ENCODE peak calls at places on chromosomes 5 and 9, in four cellular contexts. N is cardiac fibroblast, Z is G401, T is HEK293T. W is an unnamed sample.

GRCh38 chr5:123085638-123086286 is 3.3 kb upstream of the PRDM6 start:
- DNase-seq in N (no peak), Z (no peak), T (no peak), W (no peak)

GRCh38 chr5:102869230-102869629 is 114.1 kb downstream of the PAM start:
- DNase-seq in N (no peak), Z (no peak), T (no peak), W (no peak)

GRCh38 chr5:19564036-19564435 is 424.0 kb downstream of the CDH18 start:
- DNase-seq in N (no peak), Z (peak), T (no peak), W (peak)

GRCh38 chr9:117485176-117485575 is 70.3 kb upstream of the ASTN2 start:
- DNase-seq in N (peak), Z (no peak), T (no peak), W (no peak)

GRCh38 chr9:109681301-109681700 is 98.7 kb upstream of the PALM2AKAP2 start:
- DNase-seq in N (no peak), Z (no peak), T (no peak), W (no peak)

GRCh38 chr5:137856916-137857862 is 10.5 kb upstream of the MYOT start:
- DNase-seq in N (no peak), Z (no peak), T (no peak), W (no peak)

GRCh38 chr5:169131944-169132343 is 169.0 kb downstream of the SLIT3 start:
- DNase-seq in N (no peak), Z (no peak), T (no peak), W (no peak)

GRCh38 chr9:114364528-114365041 is 23.2 kb downstream of the AKNA start:
- DNase-seq in N (peak), Z (no peak), T (no peak), W (no peak)

GRCh38 chr9:27535701-27536118 is 6.1 kb upstream of the MOB3B start:
- DNase-seq in N (no peak), Z (no peak), T (peak), W (no peak)

GRCh38 chr9:127919253-127919815 is 2.5 kb upstream of the ST6GALNAC4 start:
- DNase-seq in N (peak), Z (no peak), T (no peak), W (peak)

GRCh38 chr5:68220914-68221313 is 5.4 kb downstream of the PIK3R1 start:
- DNase-seq in N (no peak), Z (no peak), T (no peak), W (no peak)

GRCh38 chr9:115152281-115152680 is 34.3 kb upstream of the TNC start:
- DNase-seq in N (no peak), Z (no peak), T (no peak), W (no peak)

GRCh38 chr9:660227-660626 is 181.3 kb upstream of the DMRT1 start:
- DNase-seq in N (no peak), Z (no peak), T (no peak), W (no peak)

GRCh38 chr9:4050686-4051315 is 249.1 kb downstream of the GLIS3 start:
- DNase-seq in N (no peak), Z (no peak), T (no peak), W (no peak)

GRCh38 chr5:1278216-1278615 is 16.7 kb downstream of the TERT start:
- DNase-seq in N (no peak), Z (no peak), T (no peak), W (no peak)

GRCh38 chr5:147507480-147508126 is 2.3 kb downstream of the DPYSL3 start:
- DNase-seq in N (peak), Z (no peak), T (no peak), W (peak)

GRCh38 chr9:107833295-107833694 is 343.7 kb upstream of the KLF4 start:
- DNase-seq in N (peak), Z (no peak), T (no peak), W (no peak)

GRCh38 chr9:4117835-4118610 is 181.8 kb downstream of the GLIS3 start:
- DNase-seq in N (no peak), Z (no peak), T (no peak), W (no peak)

GRCh38 chr5:5309645-5310044 is 112.8 kb upstream of the ICE1 start:
- DNase-seq in N (no peak), Z (no peak), T (no peak), W (no peak)

GRCh38 chr5:122842016-122842580 is 3.3 kb upstream of the SNX24 start:
- DNase-seq in N (no peak), Z (no peak), T (no peak), W (no peak)

GRCh38 chr5:112025729-112026128 is 268.7 kb upstream of the NREP start:
- DNase-seq in N (no peak), Z (no peak), T (no peak), W (no peak)

GRCh38 chr9:123401879-123402513 is 46.0 kb downstream of the CRB2 start:
- DNase-seq in N (peak), Z (peak), T (peak), W (peak)

GRCh38 chr9:128244443-128245226 is 31.2 kb downstream of the GOLGA2 start:
- DNase-seq in N (peak), Z (no peak), T (no peak), W (no peak)

GRCh38 chr9:126631254-126631653 is 17.5 kb downstream of the LMX1B start:
- DNase-seq in N (peak), Z (no peak), T (no peak), W (no peak)

GRCh38 chr9:129776938-129777768 is 24.3 kb upstream of the PTGES start:
- DNase-seq in N (peak), Z (peak), T (peak), W (no peak)

GRCh38 chr9:108053555-108054061 is 564.0 kb upstream of the KLF4 start:
- DNase-seq in N (peak), Z (peak), T (peak), W (peak)

GRCh38 chr5:38433160-38433861 is 123.1 kb downstream of the LIFR start:
- DNase-seq in N (peak), Z (peak), T (no peak), W (peak)

GRCh38 chr5:6450235-6450860 is 1.7 kb downstream of the UBE2QL1 start:
- DNase-seq in N (no peak), Z (peak), T (no peak), W (no peak)

GRCh38 chr9:88996046-88997005 is 5.1 kb downstream of the S1PR3 start:
- DNase-seq in N (no peak), Z (no peak), T (no peak), W (no peak)

GRCh38 chr9:73081979-73082657 is 69.5 kb upstream of the ANXA1 start:
- DNase-seq in N (peak), Z (peak), T (peak), W (no peak)

GRCh38 chr9:99421369-99421768 is 199.3 kb downstream of the SEC61B start:
- DNase-seq in N (no peak), Z (no peak), T (no peak), W (no peak)

GRCh38 chr5:175840050-175840841 is 31.1 kb upstream of the CPLX2 start:
- DNase-seq in N (peak), Z (no peak), T (peak), W (no peak)

GRCh38 chr5:41843456-41844112 is 26.6 kb downstream of the OXCT1 start:
- DNase-seq in N (peak), Z (peak), T (peak), W (no peak)